ENCODE peak calls at places on chromosome 7, in six cellular contexts. V is fibroblast of lung; F is BE2C; W is neural progenitor cell; C is CD8-positive, alpha-beta T cell; M is stomach. G is an unnamed sample. For H3K4me1, the result is how much of the 10 kb centered on the place peaks cover.

GRCh38 chr7:82789883-82790609 is 346.5 kb upstream of the CACNA2D1 start:
- DNase-seq in V (peak), F (no peak), W (no peak), C (no peak), M (no peak), G (no peak)

GRCh38 chr7:34075976-34076375 is 170.6 kb downstream of the BMPER start:
- DNase-seq in V (no peak), F (no peak), W (no peak), C (no peak), M (no peak), G (no peak)

GRCh38 chr7:5591547-5591899 is 167.9 kb upstream of the TNRC18 start:
- DNase-seq in V (peak), F (no peak), W (peak), C (no peak), M (peak), G (no peak)

GRCh38 chr7:45171946-45172345 is 14.4 kb downstream of the RAMP3 start:
- DNase-seq in V (no peak), F (no peak), W (no peak), C (no peak), M (no peak), G (no peak)

GRCh38 chr7:66304536-66304935 is 99.4 kb downstream of the TPST1 start:
- DNase-seq in V (peak), F (no peak), W (no peak), C (no peak), M (no peak), G (no peak)

GRCh38 chr7:134710854-134711624 is 64.4 kb downstream of the BPGM start:
- DNase-seq in V (peak), F (peak), W (no peak), C (peak), M (no peak), G (no peak)

GRCh38 chr7:47574473-47575328 is 7.2 kb downstream of the TNS3 start:
- DNase-seq in V (no peak), F (no peak), W (no peak), C (no peak), M (peak), G (peak)

GRCh38 chr7:122260336-122260735 is 44.2 kb downstream of the FEZF1 start:
- DNase-seq in V (no peak), F (no peak), W (no peak), C (no peak), M (no peak), G (no peak)

GRCh38 chr7:91397612-91398011 is 133.4 kb downstream of the FZD1 start:
- DNase-seq in V (no peak), F (no peak), W (no peak), C (no peak), M (no peak), G (no peak)

GRCh38 chr7:36034020-36034419 is 119.0 kb upstream of the EEPD1 start:
- DNase-seq in V (no peak), F (no peak), W (no peak), C (no peak), M (no peak), G (no peak)

GRCh38 chr7:92880212-92881090 is 44.1 kb upstream of the CDK6 start:
- DNase-seq in V (peak), F (peak), W (peak), C (no peak), M (no peak), G (peak)

GRCh38 chr7:108324053-108325038 is 131.9 kb downstream of the NRCAM start:
- DNase-seq in V (peak), F (no peak), W (peak), C (no peak), M (no peak), G (no peak)

GRCh38 chr7:104059103-104059502 is 69.6 kb upstream of the RELN start:
- DNase-seq in V (no peak), F (no peak), W (no peak), C (no peak), M (no peak), G (no peak)

GRCh38 chr7:249979-250378 is 40.0 kb upstream of the FOXL3 start:
- DNase-seq in V (no peak), F (no peak), W (no peak), C (no peak), M (no peak), G (no peak)

GRCh38 chr7:74269757-74270277 is 15.6 kb upstream of the RFC2 start:
- DNase-seq in V (peak), F (peak), W (peak), C (peak), M (peak), G (peak)

GRCh38 chr7:69367785-69368184 is 230.5 kb upstream of the AUTS2 start:
- DNase-seq in V (no peak), F (no peak), W (no peak), C (no peak), M (no peak), G (no peak)

GRCh38 chr7:66247387-66248078 is 42.4 kb downstream of the TPST1 start:
- DNase-seq in V (no peak), F (no peak), W (no peak), C (no peak), M (no peak), G (no peak)

GRCh38 chr7:99422091-99422624 is 13.4 kb downstream of the BUD31 start:
- DNase-seq in V (no peak), F (no peak), W (no peak), C (no peak), M (no peak), G (no peak)

GRCh38 chr7:78770422-78771410 is 682.8 kb downstream of the MAGI2 start:
- DNase-seq in V (peak), F (no peak), W (peak), C (no peak), M (no peak), G (no peak)

GRCh38 chr7:81457858-81458522 is 311.9 kb downstream of the HGF start:
- DNase-seq in V (peak), F (no peak), W (no peak), C (no peak), M (no peak), G (no peak)

GRCh38 chr7:87875151-87876039 is 765 bp downstream of the SLC25A40 start:
- DNase-seq in V (peak), F (no peak), W (peak), C (peak), M (no peak), G (peak)

GRCh38 chr7:38000272-38000671 is 79.8 kb downstream of the EPDR1 start:
- DNase-seq in V (no peak), F (no peak), W (no peak), C (no peak), M (no peak), G (no peak)

GRCh38 chr7:48154792-48155413 is 16.4 kb upstream of the ABCA13 start:
- DNase-seq in V (peak), F (peak), W (peak), C (peak), M (no peak), G (peak)

GRCh38 chr7:132739271-132739955 is 163.1 kb upstream of the PLXNA4 start:
- DNase-seq in V (peak), F (no peak), W (no peak), C (no peak), M (no peak), G (no peak)

GRCh38 chr7:38507379-38507778 is 123.8 kb downstream of the AMPH start:
- DNase-seq in V (peak), F (no peak), W (no peak), C (no peak), M (no peak), G (no peak)

GRCh38 chr7:130362251-130362650 is 17.6 kb downstream of the CPA5 start:
- DNase-seq in V (no peak), F (no peak), W (no peak), C (no peak), M (no peak), G (no peak)

GRCh38 chr7:130361681-130362080 is 17.1 kb downstream of the CPA5 start:
- DNase-seq in V (no peak), F (no peak), W (no peak), C (no peak), M (no peak), G (no peak)

GRCh38 chr7:130364446-130364845 is 15.8 kb upstream of the CPA1 start:
- DNase-seq in V (no peak), F (no peak), W (no peak), C (no peak), M (no peak), G (no peak)

GRCh38 chr7:130365093-130365492 is 15.2 kb upstream of the CPA1 start:
- DNase-seq in V (no peak), F (no peak), W (no peak), C (no peak), M (no peak), G (no peak)

DNA sequence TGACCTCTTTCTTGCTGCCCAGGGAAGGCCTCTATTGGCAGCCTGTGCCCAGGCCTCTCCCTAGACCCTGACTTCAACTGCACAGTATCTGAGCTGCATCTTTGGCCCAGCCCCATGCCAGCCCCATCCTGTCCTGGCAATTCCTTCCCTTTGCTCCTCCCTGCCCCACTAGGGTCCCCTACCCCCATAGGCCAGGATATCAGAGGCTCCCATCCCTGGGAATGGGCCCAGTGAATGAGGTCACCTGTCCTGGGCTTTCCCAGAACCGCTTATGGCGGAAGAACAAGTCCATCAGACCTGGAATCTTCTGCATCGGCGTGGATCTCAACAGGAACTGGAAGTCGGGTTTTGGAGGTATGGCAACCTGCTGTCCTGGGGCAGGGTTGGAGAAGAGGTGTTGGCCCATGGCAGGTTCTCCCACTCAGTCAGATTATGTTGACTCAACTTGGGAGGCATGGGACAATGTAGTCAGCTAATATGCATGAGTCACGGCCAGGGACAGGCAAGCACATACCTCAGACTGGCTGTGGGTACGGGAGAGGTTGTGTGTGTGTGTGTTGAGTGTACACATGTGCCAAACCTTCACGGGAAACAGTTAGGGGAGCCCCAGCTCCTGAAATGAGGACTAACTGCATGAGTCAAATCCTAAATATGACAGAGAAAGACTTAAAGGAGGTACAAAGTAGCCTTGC is 17.0 kb upstream of the CPA1 start:
- DNase-seq in V (peak), F (no peak), W (no peak), C (no peak), M (no peak), G (no peak)
- H3K4me1 ChIP-seq in V (under half), F (under half), W (under half), C (under half), M (under half), G (under half)

DNA sequence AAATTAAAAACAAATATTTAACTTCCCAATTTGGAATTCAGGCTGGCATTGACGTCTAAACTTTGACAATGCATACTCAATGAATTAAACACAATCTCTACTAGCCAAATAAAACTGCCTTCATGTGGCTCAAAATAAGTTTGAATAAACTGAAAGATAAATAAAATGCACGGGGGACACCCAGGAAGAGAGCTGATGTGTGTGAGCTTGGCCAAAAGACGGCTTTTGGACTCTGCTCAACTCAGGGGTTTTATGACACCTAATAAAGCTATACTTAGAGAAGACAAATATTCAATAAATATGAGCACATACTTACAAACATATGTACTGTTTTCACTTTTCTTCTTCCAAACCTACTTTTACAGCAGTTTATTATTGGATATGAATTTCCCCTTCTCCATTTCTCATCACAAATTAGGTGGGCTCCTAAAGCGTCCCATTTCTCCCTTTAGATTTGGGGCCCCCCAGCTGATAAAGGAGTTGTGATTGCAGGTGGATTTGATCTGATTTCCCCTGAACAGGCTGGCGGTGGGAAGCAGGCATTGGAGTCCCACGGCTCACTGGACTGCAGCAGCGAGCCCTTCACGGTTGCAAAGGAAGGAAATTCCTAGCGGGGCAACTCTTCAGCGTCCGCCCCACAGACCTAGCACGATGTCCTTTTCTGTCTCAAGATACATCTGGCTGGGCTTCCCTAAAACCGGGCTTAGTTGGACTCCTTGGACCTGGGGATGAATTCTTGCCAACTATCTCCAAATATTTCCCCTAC is 79.6 kb downstream of the INSIG1 start:
- DNase-seq in V (no peak), F (no peak), W (peak), C (no peak), M (no peak), G (no peak)
- H3K4me3 ChIP-seq in V (no peak), F (no peak), W (no peak), C (no peak), M (peak), G (no peak)

DNA sequence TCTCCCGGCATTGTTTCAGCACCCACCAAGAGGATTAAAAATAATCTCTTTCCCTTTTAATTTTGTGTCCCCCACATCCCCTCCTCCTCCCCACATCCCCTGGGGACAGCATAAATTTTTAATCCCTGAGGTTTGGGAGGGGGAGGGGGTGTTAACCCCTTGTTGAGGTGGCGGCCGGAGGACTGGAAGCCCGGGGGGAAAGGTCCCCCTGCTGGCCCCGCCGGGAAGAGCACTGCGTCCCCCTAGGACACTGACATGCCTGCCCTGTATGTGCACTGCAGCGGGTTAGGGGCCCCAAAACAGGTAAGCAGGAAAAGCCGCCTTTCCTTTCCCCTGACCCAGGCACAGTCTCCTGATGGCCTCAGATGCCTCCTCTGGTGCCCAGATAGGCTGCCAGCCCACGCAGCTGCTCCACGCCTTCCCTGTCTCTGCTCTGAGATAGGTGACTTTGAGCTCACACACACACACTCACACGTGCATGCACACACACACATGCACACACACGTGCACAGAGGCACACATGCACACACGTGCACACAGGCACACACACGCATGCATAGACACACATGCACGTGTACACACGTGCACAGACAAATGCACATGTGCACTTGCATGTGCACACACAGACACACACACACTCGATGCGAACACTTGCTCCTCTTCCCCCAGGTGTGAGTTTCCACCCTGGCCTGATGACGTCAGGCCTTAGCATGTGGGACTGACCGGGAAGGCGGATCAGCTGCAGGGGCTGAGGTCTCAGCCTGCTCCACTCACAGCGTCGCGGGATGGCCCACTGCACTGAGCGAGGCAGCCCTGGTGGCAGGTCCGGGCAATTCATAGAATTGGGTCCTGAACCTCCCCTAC is 12.3 kb downstream of the CNPY1 start:
- DNase-seq in V (peak), F (peak), W (peak), C (no peak), M (no peak), G (no peak)
- TF ChIP-seq CTCF in V (peak), F (peak), W (peak), C (no peak), M (no peak), G (peak)

GRCh38 chr7:42931834-42932651 is at the start of the genes MRPL32 and PSMA2:
- DNase-seq in V (peak), F (peak), W (peak), C (peak), M (peak), G (peak)
- H3K4me1 ChIP-seq in V (under half), F (under half), W (under half), C (under half), M (half or more), G (under half)

DNA sequence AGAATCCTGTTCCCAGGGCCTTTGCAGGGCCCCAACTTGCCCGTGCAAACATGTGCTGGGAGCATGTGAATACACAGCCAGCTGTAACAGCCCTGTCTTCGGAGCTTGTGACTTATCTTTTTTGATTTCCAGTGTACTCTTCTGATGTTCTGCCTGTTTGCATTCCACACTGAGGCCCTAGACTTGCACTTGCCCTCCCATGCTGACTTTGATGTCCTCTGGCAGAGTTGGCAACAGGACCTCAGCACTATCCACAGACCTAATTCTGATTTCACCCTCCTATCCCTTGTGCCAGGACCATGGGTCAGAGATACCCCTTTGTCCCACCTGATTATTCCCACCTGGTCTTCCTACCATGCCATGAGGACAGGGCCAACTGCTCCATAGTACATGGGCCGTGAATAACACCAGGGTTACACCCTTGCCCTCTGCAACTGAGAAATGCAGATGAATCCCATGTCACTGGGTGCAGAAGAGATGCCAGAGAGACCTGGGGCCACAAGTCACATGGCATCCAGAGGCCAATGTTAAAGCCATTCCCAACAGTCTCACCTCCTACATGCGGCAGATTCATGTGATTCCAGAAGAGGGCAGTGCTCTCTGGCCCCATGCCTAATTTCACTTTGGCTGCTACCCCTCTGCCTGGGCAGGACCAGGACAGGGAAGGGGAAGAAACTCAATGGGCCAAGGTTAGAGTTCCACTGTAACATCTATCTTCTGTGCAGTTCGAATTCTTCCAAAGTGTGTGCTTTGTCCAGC is 43.0 kb downstream of the SCRN1 start:
- DNase-seq in V (peak), F (peak), W (no peak), C (no peak), M (peak), G (no peak)
- H3K4me3 ChIP-seq in V (no peak), F (no peak), W (no peak), C (no peak), M (no peak), G (no peak)

DNA sequence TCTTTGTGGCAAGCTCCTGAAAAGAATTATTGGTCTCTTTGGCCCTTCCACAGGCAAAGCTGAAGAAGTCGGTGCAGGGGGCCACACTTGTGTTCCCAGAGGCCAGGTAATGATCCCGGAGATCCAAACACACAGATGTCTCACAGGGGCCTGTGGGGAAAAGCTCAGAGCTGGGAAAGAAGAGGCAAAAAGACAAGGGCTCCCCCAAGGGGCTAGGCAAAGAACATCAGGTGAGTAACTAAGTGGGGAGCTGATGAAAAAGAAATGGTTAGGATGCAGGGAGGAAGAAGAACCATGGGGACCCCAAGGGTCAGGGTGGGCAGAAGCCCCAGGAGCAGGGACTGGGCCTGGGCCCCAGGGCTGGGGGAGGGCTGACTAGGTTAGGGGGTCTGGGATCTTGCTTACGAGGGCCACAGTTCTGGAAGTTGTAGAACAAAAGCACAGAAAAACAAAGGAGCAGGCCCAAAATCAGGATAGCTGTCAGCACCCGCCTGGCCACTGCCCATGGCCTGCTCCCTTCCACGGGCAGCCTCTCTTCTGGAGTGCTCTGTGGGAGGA is 1.1 kb downstream of the KEL start:
- DNase-seq in V (no peak), F (no peak), W (no peak), C (no peak), M (no peak), G (no peak)
- TF ChIP-seq CTCF in V (no peak), F (no peak), W (no peak), C (no peak), M (no peak), G (no peak)